ENCODE peak calls at places on chromosomes 6 and 20, in seven cellular contexts. T, O, U, K, S, G and V are unnamed samples.

GRCh38 chr6:138088307-138088744 is 18.9 kb downstream of the PERP start:
- DNase-seq in T (no peak), O (peak; percentile 24), U (no peak), K (no peak), S (no peak), G (no peak), V (no peak)

GRCh38 chr6:140572129-140572528 is 1197.7 kb upstream of the CITED2 start:
- DNase-seq in T (peak; percentile 21), O (no peak), U (no peak), K (no peak), S (no peak), G (no peak), V (no peak)

GRCh38 chr6:7909323-7910276 is 988 bp downstream of the TXNDC5 start:
- DNase-seq in T (peak; percentile 62), O (no peak), U (peak; percentile 51), K (peak; percentile 61), S (peak; percentile 34), G (peak; percentile 66), V (peak; percentile 15)

GRCh38 chr20:23368316-23369110 is 6.5 kb downstream of the GZF1 start:
- DNase-seq in T (no peak), O (no peak), U (no peak), K (no peak), S (no peak), G (no peak), V (no peak)

GRCh38 chr6:42099340-42100028 is 42.9 kb downstream of the C6orf132 start:
- DNase-seq in T (no peak), O (no peak), U (no peak), K (no peak), S (no peak), G (no peak), V (no peak)

GRCh38 chr6:149846321-149846720 is 17.8 kb downstream of the LRP11 start:
- DNase-seq in T (no peak), O (no peak), U (no peak), K (no peak), S (no peak), G (no peak), V (no peak)

GRCh38 chr6:11324453-11325023 is 92.1 kb upstream of the NEDD9 start:
- DNase-seq in T (peak; percentile 84), O (no peak), U (no peak), K (no peak), S (no peak), G (no peak), V (no peak)

GRCh38 chr6:72788188-72788587 is 166.3 kb downstream of the KCNQ5 start:
- DNase-seq in T (no peak), O (no peak), U (no peak), K (no peak), S (no peak), G (no peak), V (no peak)

GRCh38 chr6:18415671-18416340 is 28.7 kb downstream of the RNF144B start:
- DNase-seq in T (no peak), O (no peak), U (no peak), K (no peak), S (no peak), G (no peak), V (no peak)

GRCh38 chr6:16760536-16761468 is at the start of gene ATXN1:
- DNase-seq in T (peak; percentile 32), O (no peak), U (peak; percentile 54), K (peak; percentile 43), S (peak; percentile 35), G (peak; percentile 62), V (peak; percentile 45)

GRCh38 chr6:5511924-5512323 is 250.6 kb downstream of the FARS2 start:
- DNase-seq in T (no peak), O (no peak), U (no peak), K (no peak), S (no peak), G (no peak), V (no peak)

GRCh38 chr6:8627085-8627861 is 191.9 kb upstream of the SLC35B3 start:
- DNase-seq in T (peak; percentile 34), O (no peak), U (no peak), K (no peak), S (no peak), G (no peak), V (no peak)

GRCh38 chr6:5657684-5658429 is 348.9 kb downstream of the NRN1 start:
- DNase-seq in T (no peak), O (no peak), U (no peak), K (no peak), S (no peak), G (no peak), V (no peak)

GRCh38 chr20:37319120-37319717 is 26.7 kb upstream of the SRC start:
- DNase-seq in T (no peak), O (no peak), U (no peak), K (no peak), S (no peak), G (no peak), V (no peak)

GRCh38 chr6:163249651-163250101 is 164.8 kb upstream of the QKI start:
- DNase-seq in T (no peak), O (no peak), U (no peak), K (no peak), S (no peak), G (no peak), V (no peak)

GRCh38 chr6:27247133-27247836 is at the start of gene PRSS16:
- DNase-seq in T (no peak), O (no peak), U (no peak), K (no peak), S (no peak), G (no peak), V (no peak)

GRCh38 chr20:41138527-41139226 is 1.3 kb downstream of the PLCG1 start:
- DNase-seq in T (peak; percentile 49), O (no peak), U (no peak), K (no peak), S (peak; percentile 23), G (no peak), V (no peak)

GRCh38 chr6:144377586-144377985 is 92.5 kb downstream of the UTRN start:
- DNase-seq in T (no peak), O (no peak), U (no peak), K (no peak), S (no peak), G (no peak), V (no peak)

GRCh38 chr6:94052754-94053153 is 633.4 kb upstream of the EPHA7 start:
- DNase-seq in T (no peak), O (no peak), U (no peak), K (no peak), S (no peak), G (no peak), V (no peak)

GRCh38 chr6:85353012-85353411 is 96.9 kb upstream of the NT5E start:
- DNase-seq in T (no peak), O (no peak), U (no peak), K (no peak), S (no peak), G (no peak), V (no peak)